ENCODE peak calls at places on chromosomes 2 and 18, in six cellular contexts. F is heart left ventricle; T is body of pancreas; K is A549; V is aorta; P is CD8-positive, alpha-beta T cell. G is an unnamed sample.

GRCh38 chr2:130790808-130791616 is 35.7 kb downstream of the AMER3 start:
- DNase-seq in K (no peak), F (no peak), V (no peak), T (no peak), P (no peak), G (no peak)

GRCh38 chr2:174771631-174772491 is 7.6 kb upstream of the CHRNA1 start:
- DNase-seq in F (peak; percentile 82), K (peak; percentile 87), T (peak; percentile 73), P (no peak), V (peak; percentile 91), G (peak; percentile 82)

GRCh38 chr2:96631804-96632435 is 6.2 kb downstream of the KANSL3 start:
- DNase-seq in T (no peak), K (no peak), P (no peak), V (no peak), F (no peak), G (no peak)

GRCh38 chr18:59210311-59210710 is 9.6 kb upstream of the GRP start:
- DNase-seq in P (no peak), T (no peak), F (no peak), V (no peak), K (no peak), G (no peak)

GRCh38 chr2:831225-831536 is 119.5 kb upstream of the SNTG2 start:
- DNase-seq in K (no peak), P (no peak), V (no peak), T (no peak), F (no peak), G (no peak)

GRCh38 chr2:111216811-111217652 is 96.3 kb downstream of the BCL2L11 start:
- DNase-seq in V (no peak), F (no peak), K (no peak), T (no peak), P (no peak), G (no peak)

GRCh38 chr2:19028617-19029016 is 329.8 kb downstream of the OSR1 start:
- DNase-seq in K (no peak), V (no peak), F (no peak), P (no peak), T (no peak), G (no peak)

GRCh38 chr18:31646332-31646822 is 38.0 kb downstream of the B4GALT6 start:
- DNase-seq in P (no peak), T (no peak), F (no peak), K (no peak), V (no peak), G (no peak)

GRCh38 chr18:66048404-66048803 is 297.6 kb downstream of the CDH7 start:
- DNase-seq in P (no peak), T (no peak), F (no peak), K (no peak), V (no peak), G (no peak)

GRCh38 chr2:149388120-149388816 is 57.9 kb downstream of the LYPD6 start:
- DNase-seq in V (no peak), P (no peak), F (no peak), K (no peak), T (no peak), G (peak; percentile 11)

GRCh38 chr2:127413782-127414743 is 4.2 kb upstream of the PROC start:
- DNase-seq in F (no peak), P (no peak), K (no peak), T (no peak), V (no peak), G (no peak)

DNA sequence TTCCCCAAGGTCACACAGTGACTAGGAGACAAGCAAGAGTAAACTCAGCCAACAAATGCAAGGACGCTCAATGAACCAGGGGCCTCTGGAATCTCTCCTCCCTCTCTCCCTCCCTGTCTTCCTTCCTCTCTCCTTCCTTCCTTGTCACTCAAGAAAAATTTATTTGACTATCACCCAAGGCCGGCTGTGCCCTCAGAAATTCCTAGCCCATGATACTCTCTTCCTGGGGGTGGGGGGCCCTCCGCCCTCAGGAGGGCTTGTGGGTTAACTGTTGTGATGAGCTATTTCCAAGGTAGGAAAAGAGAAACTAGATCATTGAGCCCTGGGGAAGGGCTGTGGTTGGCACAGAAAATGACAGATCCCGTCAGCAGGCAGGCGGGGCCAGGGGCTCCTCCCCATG is 21.7 kb downstream of the INHBB start:
- DNase-seq in F (no peak), V (no peak), P (no peak), T (no peak), K (no peak), G (no peak)
- H3K27ac ChIP-seq in F (no peak overlapping the region), V (no peak overlapping the region), P (no peak overlapping the region), T (no peak overlapping the region), K (no peak overlapping the region), G (no peak overlapping the region)

GRCh38 chr2:11309706-11310105 is 34.7 kb downstream of the ROCK2 start:
- DNase-seq in K (no peak), F (no peak), P (no peak), V (no peak), T (no peak), G (no peak)
- H3K4me1 ChIP-seq in K (peaks cover 50% of the 10 kb centered on the region), F (peaks cover 52% of the 10 kb centered on the region), P (no peaks in the 10 kb centered on the region), V (peaks cover 2% of the 10 kb centered on the region), T (peaks cover 16% of the 10 kb centered on the region), G (no peaks in the 10 kb centered on the region)

GRCh38 chr2:119673796-119674195 is 5.2 kb upstream of the TMEM177 start:
- DNase-seq in K (no peak), V (no peak), P (no peak), F (no peak), T (no peak), G (no peak)

GRCh38 chr2:119674711-119675500 is 4.1 kb upstream of the TMEM177 start:
- DNase-seq in P (no peak), V (no peak), F (no peak), T (no peak), K (no peak), G (no peak)

GRCh38 chr2:119672161-119672862 is 6.7 kb upstream of the TMEM177 start:
- DNase-seq in K (no peak), F (no peak), T (no peak), P (no peak), V (no peak), G (no peak)

DNA sequence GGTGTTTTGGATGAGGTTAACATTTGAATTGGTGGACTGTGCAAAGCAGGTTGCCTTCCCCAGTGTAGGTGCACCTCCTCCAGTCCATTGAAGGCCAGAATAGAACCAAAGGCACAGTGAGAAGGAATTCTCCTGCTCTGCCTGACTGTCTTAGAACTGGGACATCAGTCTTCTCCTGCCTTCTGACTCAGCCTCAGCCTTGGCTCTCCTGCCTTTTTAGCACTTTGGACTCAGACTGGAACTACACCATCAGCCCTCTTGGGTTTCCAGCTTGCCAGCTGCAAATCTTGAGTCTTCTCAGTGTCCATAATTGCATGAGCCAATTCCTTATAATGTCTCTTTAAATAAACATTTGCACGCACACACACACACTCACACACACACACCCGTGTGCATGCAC is 8.0 kb upstream of the TMEM177 start:
- DNase-seq in T (no peak), P (no peak), K (no peak), F (no peak), V (no peak), G (no peak)
- H3K4me3 ChIP-seq in T (no peak overlapping the region), P (no peak overlapping the region), K (no peak overlapping the region), F (no peak overlapping the region), V (no peak overlapping the region), G (no peak overlapping the region)

GRCh38 chr2:169822036-169822435 is 2.7 kb downstream of the METTL5 start:
- DNase-seq in V (no peak), P (no peak), K (no peak), T (no peak), F (no peak), G (no peak)
- H3K27ac ChIP-seq in V (no peak overlapping the region), P (no peak overlapping the region), K (no peak overlapping the region), T (no peak overlapping the region), F (no peak overlapping the region), G (no peak overlapping the region)

GRCh38 chr18:12028040-12028628 is 46.8 kb downstream of the IMPA2 start:
- DNase-seq in K (no peak), V (peak; percentile 48), F (peak; percentile 69), P (no peak), T (no peak), G (no peak)

GRCh38 chr18:12030667-12031066 is 49.4 kb downstream of the IMPA2 start:
- DNase-seq in V (peak; percentile 1), F (no peak), P (no peak), T (no peak), K (no peak), G (no peak)

GRCh38 chr18:12028674-12029073 is 47.4 kb downstream of the IMPA2 start:
- DNase-seq in F (no peak), T (no peak), K (no peak), V (peak; percentile 74), P (no peak), G (no peak)

GRCh38 chr18:12031181-12031580 is 49.9 kb downstream of the IMPA2 start:
- DNase-seq in V (no peak), K (no peak), P (no peak), F (no peak), T (no peak), G (no peak)

DNA sequence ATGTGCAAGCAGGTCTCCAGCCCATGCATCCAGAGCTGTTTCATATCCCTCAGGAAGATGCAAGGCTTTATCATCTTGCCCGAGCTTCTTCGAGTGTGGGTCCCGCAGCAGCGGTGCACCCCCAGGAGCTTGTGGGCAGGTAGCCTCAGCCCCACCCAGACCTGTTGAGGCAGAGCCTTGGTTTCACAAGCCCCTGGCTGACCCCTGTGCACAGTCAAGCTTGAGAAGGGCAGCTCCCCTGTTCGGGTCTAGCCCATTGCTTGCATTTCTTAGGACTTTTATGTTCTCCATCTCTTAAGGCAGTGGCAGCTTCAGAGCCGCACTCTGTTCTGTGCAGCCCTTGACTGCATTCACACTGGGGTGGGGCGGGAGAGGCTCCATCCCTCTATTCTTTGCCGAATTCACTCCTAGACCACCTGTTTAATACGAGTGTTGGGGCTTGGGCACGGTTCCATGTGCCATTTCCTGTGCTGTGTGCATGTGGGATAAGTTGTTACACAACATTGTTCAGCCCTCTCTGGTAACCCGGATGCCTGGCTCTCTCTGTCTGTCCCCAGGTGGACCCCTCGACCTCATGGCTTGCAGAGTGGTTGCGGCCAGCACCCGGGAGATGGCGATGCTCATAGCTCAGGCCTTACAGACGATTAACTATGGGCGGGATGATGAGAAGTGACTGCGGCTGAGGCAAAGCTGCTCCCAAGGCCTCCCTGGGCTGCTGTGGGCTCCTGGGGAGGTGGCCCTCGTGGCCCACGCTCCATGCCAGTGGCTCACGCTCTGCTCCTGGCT is 48.7 kb downstream of the IMPA2 start:
- DNase-seq in T (no peak), P (no peak), F (no peak), V (peak; percentile 63), K (no peak), G (no peak)
- H3K4me1 ChIP-seq in T (peaks cover 49% of the 10 kb centered on the region), P (no peaks in the 10 kb centered on the region), F (no peaks in the 10 kb centered on the region), V (no peaks in the 10 kb centered on the region), K (no peaks in the 10 kb centered on the region), G (peaks cover 3% of the 10 kb centered on the region)

GRCh38 chr2:133531382-133531781 is 36.9 kb downstream of the NCKAP5 start:
- DNase-seq in F (no peak), P (no peak), V (no peak), T (no peak), K (no peak), G (no peak)
- H3K4me3 ChIP-seq in F (no peak overlapping the region), P (no peak overlapping the region), V (no peak overlapping the region), T (no peak overlapping the region), K (no peak overlapping the region), G (no peak overlapping the region)

DNA sequence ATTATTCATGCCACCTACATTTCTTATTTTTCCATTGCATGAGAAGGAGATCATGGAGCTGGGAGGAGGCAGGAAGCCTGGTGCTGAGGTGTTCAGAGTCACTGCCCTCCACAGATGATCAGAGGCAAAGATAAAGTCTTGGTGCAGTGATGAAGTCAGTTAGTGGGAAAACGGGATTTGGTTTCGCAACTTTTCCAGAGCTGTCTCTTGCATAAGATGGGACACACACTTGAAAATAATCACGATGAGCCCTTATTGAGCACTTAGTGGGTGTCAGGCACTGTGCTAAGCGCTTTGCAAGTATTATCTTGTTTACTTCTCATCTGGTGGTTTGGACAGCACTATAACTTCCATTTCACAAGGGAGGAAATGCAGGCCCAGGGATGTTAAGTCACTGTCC is 222.1 kb upstream of the SMAD2 start:
- DNase-seq in P (no peak), F (no peak), K (no peak), V (no peak), T (no peak), G (no peak)
- H3K27ac ChIP-seq in P (no peak overlapping the region), F (no peak overlapping the region), K (peak overlapping the region; percentile 18), V (peak overlapping the region; percentile 18), T (no peak overlapping the region), G (no peak overlapping the region)